ENCODE peak calls at places on chromosomes 12 and 14, in four cellular contexts. F is hepatocyte, X is left ventricle myocardium inferior, N is mammary epithelial cell. H is an unnamed sample.

GRCh38 chr12:58665375-58665774 is 254.9 kb downstream of the LRIG3 start:
- DNase-seq in N (no peak), F (no peak), X (no peak), H (no peak)

GRCh38 chr12:27966870-27967269 is 5.7 kb downstream of the PTHLH start:
- DNase-seq in N (peak), F (peak), X (no peak), H (no peak)

GRCh38 chr12:104571328-104571727 is 114.6 kb downstream of the CHST11 start:
- DNase-seq in N (no peak), X (no peak), F (no peak), H (no peak)

GRCh38 chr12:6295187-6295811 is 15.2 kb upstream of the PLEKHG6 start:
- DNase-seq in X (no peak), N (peak), F (peak), H (peak)

GRCh38 chr12:111105294-111105693 is 184.9 kb upstream of the MYL2 start:
- DNase-seq in N (no peak), F (no peak), X (no peak), H (no peak)

GRCh38 chr12:27988594-27989233 is 16.2 kb upstream of the PTHLH start:
- DNase-seq in X (no peak), F (no peak), N (peak), H (no peak)

GRCh38 chr14:36091096-36091495 is 85.4 kb downstream of the PTCSC3 start:
- DNase-seq in N (peak), F (peak), X (no peak), H (peak)

GRCh38 chr12:82398883-82399282 is 40.6 kb downstream of the METTL25 start:
- DNase-seq in X (no peak), F (no peak), N (no peak), H (no peak)

GRCh38 chr12:11486623-11487444 is 91.5 kb upstream of the PRB2 start:
- DNase-seq in X (peak), N (peak), F (peak), H (peak)

GRCh38 chr12:18578191-18578590 is 159.6 kb downstream of the PLCZ1 start:
- DNase-seq in X (no peak), N (peak), F (no peak), H (no peak)

GRCh38 chr14:78278464-78278863 is 108.3 kb downstream of the NRXN3 start:
- DNase-seq in X (no peak), F (no peak), N (no peak), H (no peak)

GRCh38 chr14:22982013-22982476 is 306 bp downstream of the AJUBA start:
- DNase-seq in N (peak), F (no peak), X (no peak), H (no peak)

DNA sequence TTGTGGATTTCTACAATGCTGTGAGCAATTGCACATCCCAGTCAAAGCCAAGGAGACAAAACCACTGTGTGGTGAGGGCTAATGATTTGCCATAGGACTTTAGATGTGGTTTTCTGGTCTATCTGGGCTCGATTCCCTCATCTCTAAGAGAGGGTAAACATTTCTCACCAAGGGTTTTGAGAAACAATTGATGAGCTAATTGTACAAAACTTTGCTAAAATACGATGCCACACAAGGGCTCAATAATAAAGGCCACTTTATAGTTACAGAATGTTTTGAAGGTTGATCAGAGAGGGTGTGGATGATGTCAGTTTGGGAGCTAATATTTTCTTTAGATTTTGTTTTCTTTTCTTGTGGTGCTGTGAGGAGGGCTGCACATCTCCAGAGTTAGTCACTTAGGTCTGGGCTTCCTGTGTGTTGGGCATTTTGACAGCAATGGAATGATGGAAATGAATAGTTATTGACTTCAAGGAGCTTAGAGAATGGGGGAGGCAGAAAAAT is 60.8 kb upstream of the SLC38A4 start:
- DNase-seq in N (peak), F (no peak), X (no peak), H (no peak)
- TF ChIP-seq CTCF in N (no peak), F (no peak), X (no peak), H (no peak)

GRCh38 chr12:64610660-64611429 is 550 bp downstream of the RASSF3 start:
- DNase-seq in F (peak), N (peak), X (peak), H (no peak)
- H3K4me3 ChIP-seq in F (peak), N (peak), X (peak), H (peak)

GRCh38 chr12:84843588-84844144 is 68.9 kb downstream of the SLC6A15 start:
- DNase-seq in F (no peak), X (no peak), N (no peak), H (no peak)

GRCh38 chr12:84840356-84840755 is 72.2 kb downstream of the SLC6A15 start:
- DNase-seq in N (no peak), X (no peak), F (no peak), H (no peak)

GRCh38 chr12:84842406-84843013 is 70.1 kb downstream of the SLC6A15 start:
- DNase-seq in F (peak), X (no peak), N (peak), H (peak)
- TF ChIP-seq CTCF in F (peak), X (peak), N (peak), H (peak)

GRCh38 chr12:62719027-62719426 is 215.9 kb downstream of the PPM1H start:
- DNase-seq in N (no peak), X (no peak), F (no peak), H (no peak)
- H3K4me3 ChIP-seq in N (no peak), X (no peak), F (no peak), H (no peak)

GRCh38 chr14:97056086-97056485 is 258.9 kb downstream of the VRK1 start:
- DNase-seq in N (no peak), F (no peak), X (no peak), H (no peak)
- TF ChIP-seq CTCF in N (no peak), F (no peak), X (no peak), H (no peak)

DNA sequence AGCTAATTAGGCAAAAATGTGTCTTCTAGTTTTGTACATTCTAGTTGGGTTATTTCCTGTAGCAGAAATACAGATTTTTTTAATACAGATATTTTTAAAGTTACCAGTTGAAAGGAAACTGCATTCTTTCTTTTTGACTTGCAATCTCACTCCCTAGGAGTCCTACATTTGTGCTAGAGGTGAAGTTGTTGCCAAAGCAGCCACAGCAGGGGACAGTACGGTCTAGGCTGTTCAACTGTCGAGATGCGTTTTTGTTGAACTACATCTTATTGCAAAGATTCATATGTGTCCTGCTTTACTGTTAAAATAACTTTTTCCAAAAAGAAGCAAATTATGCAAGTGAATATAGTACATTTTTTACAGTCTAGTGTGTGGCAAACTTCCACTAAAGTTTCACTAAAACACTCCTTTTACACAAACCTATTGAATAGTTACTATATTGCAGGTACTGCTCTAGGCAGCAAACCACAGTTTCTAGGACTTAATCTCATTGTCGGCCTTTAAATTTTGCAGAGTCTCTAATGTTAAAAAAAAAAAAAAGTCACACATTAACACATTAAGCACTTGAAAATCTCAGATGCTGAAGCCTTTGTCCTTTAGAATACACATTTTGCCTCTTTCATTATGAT is 30.2 kb upstream of the SRGAP1 start:
- DNase-seq in F (no peak), N (no peak), X (no peak), H (no peak)
- H3K4me3 ChIP-seq in F (no peak), N (no peak), X (no peak), H (no peak)

DNA sequence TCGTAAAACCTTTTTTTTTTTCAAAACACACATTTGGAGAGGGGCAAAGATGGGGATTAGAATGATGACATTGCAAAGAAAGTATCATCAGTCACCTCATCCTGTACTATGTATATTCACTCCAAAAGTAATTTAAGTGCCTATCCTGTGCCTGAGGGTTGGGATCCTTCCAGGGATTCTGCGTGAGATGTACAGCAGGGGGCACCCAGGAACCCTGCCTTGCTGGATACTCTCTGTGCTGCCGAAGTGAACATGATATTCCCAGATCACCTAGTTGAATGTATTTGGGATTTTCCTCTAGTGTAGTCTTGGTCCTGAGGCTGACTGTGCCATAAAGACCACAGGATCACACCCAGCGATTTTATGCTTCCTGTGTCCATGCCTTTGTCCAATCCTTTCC is 372.7 kb downstream of the IPO8 start:
- DNase-seq in N (no peak), X (no peak), F (no peak), H (no peak)
- TF ChIP-seq CTCF in N (no peak), X (peak), F (no peak), H (peak)

GRCh38 chr14:103207404-103208072 is 84.3 kb downstream of the TNFAIP2 start:
- DNase-seq in X (peak), N (no peak), F (peak), H (no peak)
- H3K4me3 ChIP-seq in X (peak), N (peak), F (peak), H (no peak)

GRCh38 chr12:74365178-74365964 is 172.3 kb upstream of the ATXN7L3B start:
- DNase-seq in X (no peak), F (peak), N (peak), H (peak)
- TF ChIP-seq CTCF in X (no peak), F (peak), N (peak), H (peak)

DNA sequence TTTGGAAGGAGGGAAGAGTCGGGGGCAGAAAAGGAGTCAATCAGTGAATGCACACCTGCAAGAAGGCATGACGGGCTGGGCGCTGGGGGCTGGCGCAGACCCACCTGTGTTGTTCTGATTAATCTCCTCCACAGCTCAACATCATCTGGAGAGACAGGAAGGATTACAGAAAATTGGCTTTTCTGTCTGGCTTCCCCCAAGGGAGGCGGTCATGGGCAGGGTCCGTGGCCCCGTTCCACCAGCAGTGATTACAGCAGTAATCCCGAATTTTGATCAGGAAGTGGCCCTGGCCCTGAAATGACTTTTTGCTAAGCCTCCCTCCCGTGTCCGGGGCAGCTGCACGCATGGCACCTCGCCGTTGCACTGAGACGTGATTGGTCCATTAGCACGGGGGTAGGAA is 24.4 kb upstream of the GALNT9 start:
- DNase-seq in X (no peak), N (no peak), F (no peak), H (no peak)
- H3K4me3 ChIP-seq in X (no peak), N (no peak), F (no peak), H (no peak)